ENCODE peak calls at places on chromosome 21, in six cellular contexts. Q is LoVo; B is T follicular helper cell; U is G401; E is activated naive CD4-positive, alpha-beta T cell treated with anti-CD3 and anti-CD28 coated beads, Interleukin-2, amount 50 U/mL, for 16 hours; P is MM.1S. X is an unnamed sample.

GRCh38 chr21:36010801-36011200 is 49.5 kb downstream of the SETD4 start:
- DNase-seq in Q (no peak), B (no peak), U (no peak), E (no peak), P (no peak), X (no peak)

GRCh38 chr21:46118305-46118870 is 20.5 kb downstream of the COL6A2 start:
- DNase-seq in Q (no peak), B (no peak), U (no peak), E (peak), P (no peak), X (peak)

GRCh38 chr21:32819702-32820101 is 48.1 kb upstream of the PAXBP1 start:
- DNase-seq in Q (no peak), B (no peak), U (no peak), E (no peak), P (no peak), X (peak)

GRCh38 chr21:41931041-41931451 is 22.8 kb downstream of the C2CD2 start:
- DNase-seq in Q (no peak), B (no peak), U (no peak), E (no peak), P (no peak), X (no peak)

GRCh38 chr21:23542097-23542496 is 2065.2 kb downstream of the MRPL39 start:
- DNase-seq in Q (no peak), B (no peak), U (no peak), E (no peak), P (no peak), X (no peak)

GRCh38 chr21:37294674-37295073 is 27.5 kb upstream of the VPS26C start:
- DNase-seq in Q (no peak), B (no peak), U (no peak), E (no peak), P (no peak), X (no peak)

GRCh38 chr21:36695283-36695634 is 3.7 kb upstream of the SIM2 start:
- DNase-seq in Q (no peak), B (no peak), U (no peak), E (no peak), P (no peak), X (no peak)

GRCh38 chr21:14273736-14274538 is 58.0 kb downstream of the RBM11 start:
- DNase-seq in Q (peak), B (no peak), U (peak), E (no peak), P (no peak), X (peak)

GRCh38 chr21:25895565-25896205 is 160.9 kb downstream of the GABPA start:
- DNase-seq in Q (no peak), B (no peak), U (peak), E (peak), P (peak), X (no peak)

GRCh38 chr21:25501996-25502665 is 105.2 kb downstream of the MRPL39 start:
- DNase-seq in Q (no peak), B (no peak), U (no peak), E (peak), P (no peak), X (no peak)

GRCh38 chr21:14879458-14879857 is 185.3 kb downstream of the NRIP1 start:
- DNase-seq in Q (no peak), B (no peak), U (no peak), E (no peak), P (no peak), X (no peak)